ENCODE peak calls at places on chromosomes 5 and 9, in six cellular contexts. O is SK-N-SH, H is H1, C is HepG2, F is HCT116, V is GM12878. X is an unnamed sample.
A peak's percentile ranks its signal among the peaks of the same experiment; 100 is the strongest.

GRCh38 chr5:14071433-14071832 is 71.7 kb upstream of the TRIO start:
- DNase-seq in C (no peak), F (no peak), O (no peak), H (no peak), V (no peak), X (no peak)

GRCh38 chr5:112921833-112922817 is at the start of gene REEP5:
- DNase-seq in O (peak; percentile 96), F (peak; percentile 48), C (peak; percentile 56), V (no peak), H (no peak), X (peak; percentile 95)

GRCh38 chr5:37506722-37507121 is 127.6 kb downstream of the WDR70 start:
- DNase-seq in F (no peak), V (no peak), H (no peak), O (no peak), C (no peak), X (no peak)

GRCh38 chr5:5467737-5468136 is 45.3 kb downstream of the ICE1 start:
- DNase-seq in V (no peak), H (no peak), C (no peak), F (no peak), O (no peak), X (no peak)

GRCh38 chr5:132389453-132390286 is 20.2 kb downstream of the SLC22A5 start:
- DNase-seq in H (no peak), C (no peak), F (peak; percentile 99), V (no peak), O (no peak), X (no peak)

GRCh38 chr9:93305497-93306020 is 121.6 kb downstream of the WNK2 start:
- DNase-seq in F (no peak), V (no peak), O (peak; percentile 21), C (no peak), H (no peak), X (no peak)

GRCh38 chr9:132681561-132681960 is 11.3 kb downstream of the GTF3C4 start:
- DNase-seq in H (no peak), C (no peak), F (no peak), O (no peak), V (no peak), X (no peak)

GRCh38 chr5:138109463-138110265 is 25.8 kb downstream of the WNT8A start:
- DNase-seq in C (no peak), H (no peak), F (no peak), V (no peak), O (no peak), X (no peak)

GRCh38 chr5:60161340-60161934 is 267.9 kb upstream of the PDE4D start:
- DNase-seq in F (peak; percentile 8), C (peak; percentile 3), O (peak; percentile 42), V (peak; percentile 4), H (no peak), X (peak; percentile 65)

GRCh38 chr5:43701227-43701626 is 98.2 kb downstream of the NNT start:
- DNase-seq in C (no peak), F (no peak), H (no peak), O (no peak), V (no peak), X (no peak)

GRCh38 chr5:172777381-172778222 is 6.6 kb upstream of the DUSP1 start:
- DNase-seq in V (no peak), H (no peak), C (peak; percentile 90), O (no peak), F (peak; percentile 76), X (no peak)

GRCh38 chr5:175842947-175843793 is 28.2 kb upstream of the CPLX2 start:
- DNase-seq in F (no peak), H (no peak), V (no peak), C (peak; percentile 78), O (peak; percentile 76), X (peak; percentile 31)

GRCh38 chr9:18786196-18786595 is 246.8 kb downstream of the SAXO1 start:
- DNase-seq in C (no peak), H (no peak), V (no peak), F (no peak), O (no peak), X (no peak)

GRCh38 chr9:18786936-18787658 is 245.9 kb downstream of the SAXO1 start:
- DNase-seq in O (no peak), H (no peak), V (no peak), F (no peak), C (no peak), X (no peak)

GRCh38 chr9:18793122-18793521 is 239.9 kb downstream of the SAXO1 start:
- DNase-seq in C (no peak), H (no peak), O (no peak), F (no peak), V (no peak), X (no peak)

GRCh38 chr9:18788256-18788655 is 244.8 kb downstream of the SAXO1 start:
- DNase-seq in O (no peak), C (no peak), H (no peak), F (no peak), V (no peak), X (no peak)

GRCh38 chr9:18791074-18791473 is 241.9 kb downstream of the SAXO1 start:
- DNase-seq in V (no peak), F (peak; percentile 24), O (peak; percentile 57), C (peak; percentile 39), H (peak; percentile 21), X (peak; percentile 57)
- TF ChIP-seq JUND in V (no peak), F (no peak), O (no peak), C (no peak), H (no peak), X (no peak)

DNA sequence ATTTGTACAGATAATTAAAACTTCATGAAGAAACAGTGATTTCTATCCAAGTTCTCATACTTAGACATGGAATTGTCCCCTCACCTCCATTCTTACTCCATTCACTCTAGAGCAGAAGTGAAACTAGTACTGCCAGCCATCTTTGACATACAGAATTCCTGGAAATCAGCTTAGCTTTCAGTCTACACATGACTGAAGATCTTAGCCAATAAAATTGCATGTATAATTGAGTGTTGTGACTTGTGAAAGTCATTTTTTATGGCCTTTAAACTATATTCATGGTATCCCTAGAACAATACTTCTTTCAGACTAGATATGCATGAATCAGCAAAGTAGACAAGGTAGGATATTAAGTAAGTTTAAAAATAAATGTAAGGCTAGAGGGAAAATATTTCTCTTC is 705.2 kb upstream of the ZNF608 start:
- DNase-seq in V (no peak), H (no peak), C (no peak), O (no peak), F (no peak), X (no peak)
- TF ChIP-seq JUND in V (no peak), H (no peak), C (no peak), O (no peak), F (no peak), X (no peak)

DNA sequence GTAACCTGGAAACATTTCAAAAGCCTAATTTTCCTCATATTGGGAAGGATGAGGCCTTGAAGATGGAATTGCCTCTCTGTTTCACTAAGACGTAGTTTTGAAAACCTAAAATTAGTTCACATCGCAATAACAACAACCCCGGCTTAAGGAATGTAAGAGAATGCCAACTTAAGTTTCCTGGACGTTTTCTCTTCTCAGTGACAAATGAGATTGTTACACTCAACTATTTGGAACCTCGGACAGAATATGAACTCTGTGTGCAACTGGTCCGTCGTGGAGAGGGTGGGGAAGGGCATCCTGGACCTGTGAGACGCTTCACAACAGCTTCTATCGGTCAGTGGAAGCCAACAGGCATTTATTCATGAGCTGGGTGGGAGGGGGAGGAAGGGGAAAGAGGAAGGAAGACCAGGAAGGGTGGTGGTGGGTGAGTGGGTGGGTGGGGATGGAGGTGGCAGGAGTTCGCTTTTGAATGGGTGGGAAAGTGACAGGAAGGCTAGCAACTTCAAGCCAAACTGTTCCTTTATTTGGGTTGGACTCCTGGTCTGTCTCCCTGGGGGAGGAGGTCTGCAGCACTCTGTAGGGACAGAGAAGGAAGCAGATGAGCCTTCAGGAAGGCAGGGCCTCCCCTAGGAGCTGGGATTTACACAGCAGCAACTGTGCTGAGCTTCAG is 83.4 kb downstream of the TEK start:
- DNase-seq in V (no peak), F (no peak), O (no peak), C (no peak), H (no peak), X (no peak)
- TF ChIP-seq JUND in V (no peak), F (no peak), O (no peak), C (no peak), H (no peak), X (no peak)

DNA sequence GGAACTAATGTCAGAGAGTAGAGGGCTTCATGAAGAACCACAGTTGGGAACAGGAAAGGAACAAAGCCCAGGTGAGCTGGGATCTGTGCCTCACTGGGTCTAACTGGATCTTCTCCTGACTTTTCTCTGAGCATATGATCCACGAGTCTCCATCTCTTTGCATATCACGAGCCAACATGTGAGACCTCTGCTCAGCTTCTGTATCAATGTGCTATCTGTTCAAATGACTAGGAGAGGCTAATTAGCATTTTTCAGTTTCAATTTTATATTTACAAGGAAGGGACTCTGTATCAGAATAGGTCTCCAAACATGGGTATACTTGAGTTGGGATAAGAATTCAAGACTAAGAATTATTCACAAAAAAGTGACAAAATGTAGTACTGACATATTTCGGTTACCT is 73.8 kb upstream of the SGCD start:
- DNase-seq in F (no peak), O (no peak), C (no peak), V (no peak), H (no peak), X (no peak)
- TF ChIP-seq JUND in F (no peak), O (no peak), C (no peak), V (no peak), H (no peak), X (no peak)

DNA sequence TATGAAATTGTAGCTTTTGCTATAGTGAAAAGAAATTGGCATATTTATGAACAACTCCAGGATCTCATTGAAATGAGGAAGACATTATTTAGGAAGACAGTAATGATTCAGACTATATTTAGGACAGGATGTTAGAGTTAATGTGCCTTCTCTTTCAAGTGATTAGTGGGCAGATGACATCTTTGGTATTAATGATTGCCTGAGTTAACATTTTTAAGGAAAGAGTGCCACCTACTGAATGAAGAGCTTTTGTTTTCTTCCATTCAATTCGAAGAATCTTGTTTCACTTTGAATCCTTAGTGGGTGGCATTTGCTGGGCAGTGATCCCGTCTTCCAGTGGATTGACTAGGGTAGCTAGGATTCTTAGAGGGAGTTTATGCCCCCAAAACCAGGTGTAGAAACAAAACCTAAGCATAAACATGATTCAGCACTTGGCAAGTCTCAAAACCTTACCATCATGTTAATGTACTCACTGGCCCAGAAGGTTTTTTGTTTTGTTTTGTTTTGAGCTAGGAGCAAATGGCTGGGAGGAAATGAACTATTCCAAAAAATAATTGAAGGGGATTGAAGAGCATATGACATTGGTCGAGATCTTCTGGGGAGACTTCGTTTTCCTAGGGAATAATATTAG is 23.2 kb downstream of the MAP3K1 start:
- DNase-seq in F (no peak), V (peak; percentile 42), C (peak; percentile 33), O (no peak), H (no peak), X (no peak)
- TF ChIP-seq JUND in F (no peak), V (no peak), C (no peak), O (no peak), H (no peak), X (no peak)

X was measured in T47D.